ENCODE peak calls at places on chromosome 1, in six cellular contexts. One of them, this sample, is unnamed.
A peak's percentile ranks its signal among the peaks of the same experiment; 100 is the strongest.

GRCh38 chr1:241507189-241507820 is 12.2 kb downstream of the FH start:
- ATAC-seq in HepG2: no peak
- ATAC-seq in GM12878: no peak
- ATAC-seq in A549: no peak
- ATAC-seq in upper lobe of left lung: no peak
- ATAC-seq in K562: no peak
- ATAC-seq in this sample: no peak

GRCh38 chr1:39554277-39554676 is 22.3 kb downstream of the PABPC4 start:
- ATAC-seq in HepG2: no peak
- ATAC-seq in GM12878: no peak
- ATAC-seq in A549: no peak
- ATAC-seq in upper lobe of left lung: no peak
- ATAC-seq in K562: no peak
- ATAC-seq in this sample: no peak

GRCh38 chr1:54575161-54575560 is 27.1 kb downstream of the ACOT11 start:
- ATAC-seq in HepG2: peak; percentile 17
- ATAC-seq in GM12878: no peak
- ATAC-seq in A549: no peak
- ATAC-seq in upper lobe of left lung: no peak
- ATAC-seq in K562: peak; percentile 69
- ATAC-seq in this sample: no peak

GRCh38 chr1:167627615-167627864 is 2.5 kb upstream of the RCSD1 start:
- ATAC-seq in HepG2: peak; percentile 19
- ATAC-seq in GM12878: peak; percentile 20
- ATAC-seq in A549: no peak
- ATAC-seq in upper lobe of left lung: peak; percentile 19
- ATAC-seq in K562: no peak
- ATAC-seq in this sample: no peak

GRCh38 chr1:205585169-205585834 is 46.5 kb downstream of the ELK4 start:
- ATAC-seq in HepG2: no peak
- ATAC-seq in GM12878: no peak
- ATAC-seq in A549: no peak
- ATAC-seq in upper lobe of left lung: no peak
- ATAC-seq in K562: no peak
- ATAC-seq in this sample: no peak

GRCh38 chr1:234662148-234662547 is 52.2 kb upstream of the IRF2BP2 start:
- ATAC-seq in HepG2: peak; percentile 72
- ATAC-seq in GM12878: no peak
- ATAC-seq in A549: no peak
- ATAC-seq in upper lobe of left lung: no peak
- ATAC-seq in K562: peak; percentile 10
- ATAC-seq in this sample: no peak

GRCh38 chr1:115469703-115470476 is 131.8 kb upstream of the NGF start:
- ATAC-seq in HepG2: peak; percentile 92
- ATAC-seq in GM12878: peak; percentile 88
- ATAC-seq in A549: peak; percentile 90
- ATAC-seq in upper lobe of left lung: peak; percentile 60
- ATAC-seq in K562: peak; percentile 93
- ATAC-seq in this sample: peak; percentile 35

GRCh38 chr1:40740992-40741736 is 42.4 kb upstream of the KCNQ4 start:
- ATAC-seq in HepG2: no peak
- ATAC-seq in GM12878: no peak
- ATAC-seq in A549: no peak
- ATAC-seq in upper lobe of left lung: no peak
- ATAC-seq in K562: no peak
- ATAC-seq in this sample: no peak

GRCh38 chr1:53587252-53587992 is 128.2 kb downstream of the DMRTB1 start:
- ATAC-seq in HepG2: no peak
- ATAC-seq in GM12878: no peak
- ATAC-seq in A549: no peak
- ATAC-seq in upper lobe of left lung: no peak
- ATAC-seq in K562: no peak
- ATAC-seq in this sample: no peak

GRCh38 chr1:88659552-88659951 is 24.5 kb upstream of the PKN2 start:
- ATAC-seq in HepG2: no peak
- ATAC-seq in GM12878: no peak
- ATAC-seq in A549: no peak
- ATAC-seq in upper lobe of left lung: no peak
- ATAC-seq in K562: no peak
- ATAC-seq in this sample: no peak

GRCh38 chr1:178189814-178190213 is 95.9 kb downstream of the RASAL2 start:
- ATAC-seq in HepG2: peak; percentile 86
- ATAC-seq in GM12878: peak; percentile 88
- ATAC-seq in A549: peak; percentile 69
- ATAC-seq in upper lobe of left lung: no peak
- ATAC-seq in K562: no peak
- ATAC-seq in this sample: no peak

GRCh38 chr1:186983327-186983726 is 154.6 kb downstream of the PLA2G4A start:
- ATAC-seq in HepG2: no peak
- ATAC-seq in GM12878: no peak
- ATAC-seq in A549: no peak
- ATAC-seq in upper lobe of left lung: no peak
- ATAC-seq in K562: no peak
- ATAC-seq in this sample: peak; percentile 80

GRCh38 chr1:227355542-227356270 is 37.4 kb upstream of the CDC42BPA start:
- ATAC-seq in HepG2: no peak
- ATAC-seq in GM12878: no peak
- ATAC-seq in A549: no peak
- ATAC-seq in upper lobe of left lung: no peak
- ATAC-seq in K562: no peak
- ATAC-seq in this sample: no peak

GRCh38 chr1:94092210-94092613 is 28.7 kb downstream of the ABCA4 start:
- ATAC-seq in HepG2: no peak
- ATAC-seq in GM12878: peak; percentile 36
- ATAC-seq in A549: no peak
- ATAC-seq in upper lobe of left lung: peak; percentile 34
- ATAC-seq in K562: no peak
- ATAC-seq in this sample: peak; percentile 29
- TF ChIP-seq EP300 in HepG2: no peak
- TF ChIP-seq EP300 in GM12878: no peak
- TF ChIP-seq EP300 in A549: no peak
- TF ChIP-seq EP300 in upper lobe of left lung: peak; percentile 66
- TF ChIP-seq EP300 in K562: no peak
- TF ChIP-seq EP300 in this sample: no peak

DNA sequence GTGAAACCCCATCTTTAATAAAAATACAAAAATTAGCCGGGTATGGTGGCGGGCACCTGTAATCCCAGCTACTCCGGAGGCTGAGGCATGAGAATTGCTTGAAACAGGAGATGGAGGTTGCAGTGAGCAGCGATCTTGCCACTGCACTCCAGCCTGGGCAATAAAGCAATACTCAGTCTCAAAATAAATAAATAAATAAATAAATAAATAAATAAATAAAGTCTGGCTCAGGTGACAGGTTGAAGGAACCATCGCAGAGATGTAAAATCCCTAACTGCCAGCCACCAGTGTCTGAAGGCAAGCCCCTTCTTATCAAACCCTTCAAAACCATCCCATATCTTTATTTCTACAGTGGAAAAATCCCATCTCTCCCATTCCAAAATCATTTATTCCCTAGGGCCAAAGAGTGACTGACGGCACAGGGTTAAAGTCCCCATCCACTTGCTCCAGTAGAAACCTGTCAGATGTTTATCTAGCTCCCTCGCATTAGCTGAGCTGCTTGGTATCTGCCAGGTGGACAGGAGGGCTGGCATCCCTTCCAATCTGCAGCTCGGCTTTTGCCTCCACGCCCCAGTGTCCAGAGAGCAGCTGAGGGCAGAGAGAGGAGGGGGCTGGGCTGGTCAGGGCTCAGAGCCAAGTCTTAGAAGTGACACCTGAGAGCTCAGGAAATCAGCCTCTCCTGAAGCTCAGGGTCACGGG is 5.0 kb downstream of the CSRP1 start:
- ATAC-seq in HepG2: peak; percentile 3
- ATAC-seq in GM12878: no peak
- ATAC-seq in A549: no peak
- ATAC-seq in upper lobe of left lung: no peak
- ATAC-seq in K562: no peak
- ATAC-seq in this sample: no peak
- H3K4me1 ChIP-seq in HepG2: peaks cover 82% of the 10 kb centered on the region
- H3K4me1 ChIP-seq in GM12878: peaks cover 7% of the 10 kb centered on the region
- H3K4me1 ChIP-seq in A549: peaks cover 70% of the 10 kb centered on the region
- H3K4me1 ChIP-seq in upper lobe of left lung: peaks cover 71% of the 10 kb centered on the region
- H3K4me1 ChIP-seq in K562: peaks cover 6% of the 10 kb centered on the region
- H3K4me1 ChIP-seq in this sample: peaks cover 94% of the 10 kb centered on the region

DNA sequence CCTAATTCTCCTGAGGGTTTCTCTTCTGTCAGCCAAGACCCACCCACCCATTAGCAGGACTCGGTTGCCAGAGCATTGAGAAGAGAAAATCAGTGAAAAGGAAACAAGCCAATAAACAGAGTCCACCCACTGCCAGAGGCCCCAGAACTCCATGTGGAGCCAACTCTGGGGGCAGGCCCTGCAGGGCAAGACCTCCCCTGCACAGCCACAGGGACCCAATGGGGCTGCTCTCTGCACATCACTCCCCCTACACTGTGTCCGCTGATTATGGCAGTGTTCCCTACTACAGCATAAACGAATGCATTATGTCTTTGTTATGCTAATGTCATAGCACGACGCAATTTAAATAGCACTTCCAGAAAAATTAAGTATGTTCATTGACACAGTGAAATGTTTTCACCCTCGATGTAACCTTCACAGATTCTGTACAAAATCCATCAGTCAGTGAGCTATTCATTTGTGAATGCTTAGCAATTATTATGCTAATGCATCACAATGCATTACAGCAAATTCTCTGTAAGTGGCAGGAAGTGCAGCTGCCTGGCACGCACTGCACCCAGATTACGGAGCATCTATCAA is 56.5 kb downstream of the GRIK3 start:
- ATAC-seq in HepG2: no peak
- ATAC-seq in GM12878: no peak
- ATAC-seq in A549: no peak
- ATAC-seq in upper lobe of left lung: no peak
- ATAC-seq in K562: no peak
- ATAC-seq in this sample: no peak
- TF ChIP-seq EP300 in HepG2: no peak
- TF ChIP-seq EP300 in GM12878: no peak
- TF ChIP-seq EP300 in A549: no peak
- TF ChIP-seq EP300 in upper lobe of left lung: no peak
- TF ChIP-seq EP300 in K562: no peak
- TF ChIP-seq EP300 in this sample: no peak

DNA sequence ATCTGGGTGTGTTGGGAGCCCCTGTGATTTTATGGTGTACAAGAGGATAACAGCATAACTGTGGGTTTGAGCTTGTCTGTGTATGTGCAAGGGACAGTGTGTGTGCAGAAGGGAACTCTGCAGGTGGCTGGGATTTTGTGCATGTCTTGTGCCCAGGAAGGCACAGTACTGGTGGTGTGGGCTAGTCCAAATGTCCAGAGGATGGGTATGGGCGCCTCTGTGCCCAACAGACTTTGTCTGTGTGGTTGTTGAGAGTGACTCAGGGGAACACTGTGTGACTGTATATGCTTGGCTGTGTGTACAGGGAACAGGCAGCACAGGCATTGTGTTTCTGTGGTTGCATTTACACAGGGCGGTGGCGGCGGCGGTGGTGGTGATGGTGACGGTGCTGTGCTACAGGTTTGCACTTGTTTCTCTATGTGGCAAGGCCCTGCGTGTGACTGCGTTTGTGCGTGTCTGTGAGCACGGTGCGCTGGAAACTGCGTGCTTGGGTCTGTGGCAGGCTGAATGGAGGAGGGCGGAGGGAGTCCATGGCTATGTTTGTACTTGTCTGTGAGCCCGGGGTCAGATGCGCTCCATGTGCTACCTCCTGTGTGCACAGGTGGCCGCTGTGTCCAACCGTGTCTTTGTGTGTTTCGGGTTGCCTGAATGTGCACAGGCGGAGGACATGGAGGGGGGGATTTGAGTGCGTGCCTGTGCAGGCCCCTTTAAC is 32.3 kb upstream of the WASF2 start:
- ATAC-seq in HepG2: peak; percentile 67
- ATAC-seq in GM12878: no peak
- ATAC-seq in A549: no peak
- ATAC-seq in upper lobe of left lung: no peak
- ATAC-seq in K562: no peak
- ATAC-seq in this sample: no peak
- H3K4me1 ChIP-seq in HepG2: peaks cover 100% of the 10 kb centered on the region
- H3K4me1 ChIP-seq in GM12878: peaks cover 26% of the 10 kb centered on the region
- H3K4me1 ChIP-seq in A549: peaks cover 17% of the 10 kb centered on the region
- H3K4me1 ChIP-seq in upper lobe of left lung: peaks cover 63% of the 10 kb centered on the region
- H3K4me1 ChIP-seq in K562: peaks cover 87% of the 10 kb centered on the region
- H3K4me1 ChIP-seq in this sample: peaks cover 97% of the 10 kb centered on the region

GRCh38 chr1:51330331-51331201 is at the start of gene TTC39A:
- ATAC-seq in HepG2: peak; percentile 13
- ATAC-seq in GM12878: peak; percentile 22
- ATAC-seq in A549: peak; percentile 36
- ATAC-seq in upper lobe of left lung: no peak
- ATAC-seq in K562: no peak
- ATAC-seq in this sample: no peak

GRCh38 chr1:51328279-51328678 is 2.1 kb downstream of the TTC39A start:
- ATAC-seq in HepG2: no peak
- ATAC-seq in GM12878: no peak
- ATAC-seq in A549: no peak
- ATAC-seq in upper lobe of left lung: no peak
- ATAC-seq in K562: no peak
- ATAC-seq in this sample: no peak

GRCh38 chr1:51328926-51329325 is 1.4 kb downstream of the TTC39A start:
- ATAC-seq in HepG2: peak; percentile 14
- ATAC-seq in GM12878: no peak
- ATAC-seq in A549: no peak
- ATAC-seq in upper lobe of left lung: no peak
- ATAC-seq in K562: no peak
- ATAC-seq in this sample: no peak

GRCh38 chr1:51329443-51330325 is 678 bp downstream of the TTC39A start:
- ATAC-seq in HepG2: peak; percentile 64
- ATAC-seq in GM12878: no peak
- ATAC-seq in A549: no peak
- ATAC-seq in upper lobe of left lung: peak; percentile 91
- ATAC-seq in K562: no peak
- ATAC-seq in this sample: no peak

DNA sequence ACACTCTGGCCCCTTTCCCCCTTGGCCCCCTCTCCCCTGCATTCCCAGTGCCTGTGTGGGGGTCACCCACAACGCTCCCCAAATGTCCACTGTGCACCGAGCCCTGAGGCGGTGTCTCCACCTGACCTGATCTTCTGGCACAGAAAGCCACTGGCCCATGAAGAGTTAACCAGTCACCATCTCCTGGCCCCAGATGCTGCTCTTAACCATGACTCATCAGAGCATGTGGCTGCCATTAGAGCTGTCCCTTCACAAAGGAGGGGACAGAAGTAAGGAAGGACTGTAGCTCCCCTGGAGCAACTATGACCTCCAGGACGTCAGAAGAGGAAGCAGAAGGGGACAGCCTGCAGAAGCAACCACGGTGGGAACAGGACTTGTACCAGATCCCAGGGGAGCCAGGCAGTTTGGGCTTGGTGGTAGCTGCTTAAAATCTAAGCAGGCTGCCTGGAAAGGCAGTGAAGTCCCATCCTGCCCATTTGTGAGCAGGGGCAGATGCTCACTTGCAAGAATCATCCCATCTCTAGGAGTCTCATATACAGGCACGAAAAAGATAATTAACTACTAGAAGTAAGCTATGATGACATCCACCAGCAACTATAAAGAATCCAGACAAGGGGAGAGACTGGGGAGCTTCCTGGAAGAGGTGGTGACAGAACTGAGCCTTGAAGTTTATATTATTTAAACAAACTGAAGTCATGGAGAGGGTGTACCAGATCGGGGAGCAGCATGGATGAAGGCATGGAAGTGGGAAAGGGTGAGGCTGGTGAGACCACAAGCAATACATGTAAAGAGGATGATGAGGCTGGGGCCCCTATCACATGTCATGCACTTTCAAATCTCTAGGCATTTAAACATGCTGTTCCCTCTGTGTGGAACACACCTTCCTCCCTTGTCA is 1.1 kb upstream of the TTC39A start:
- ATAC-seq in HepG2: peak; percentile 74
- ATAC-seq in GM12878: peak; percentile 84
- ATAC-seq in A549: peak; percentile 76
- ATAC-seq in upper lobe of left lung: peak; percentile 56
- ATAC-seq in K562: peak; percentile 94
- ATAC-seq in this sample: no peak
- TF ChIP-seq EP300 in HepG2: peak; percentile 13
- TF ChIP-seq EP300 in GM12878: no peak
- TF ChIP-seq EP300 in A549: no peak
- TF ChIP-seq EP300 in upper lobe of left lung: no peak
- TF ChIP-seq EP300 in K562: peak; percentile 63
- TF ChIP-seq EP300 in this sample: no peak

This sample was measured in gastroesophageal sphincter.